ENCODE peak calls at places on chromosome 4, in nine cellular contexts. G is heart left ventricle, L is A549, B is K562, Y is IMR-90, E is body of pancreas, R is gastrocnemius medialis, V is right lobe of liver, W is HCT116. D is an unnamed sample.

GRCh38 chr4:60962286-60962685 is 237.8 kb upstream of the ADGRL3 start:
- ATAC-seq in G (no peak), L (no peak), B (no peak), Y (no peak), E (no peak), R (no peak), V (no peak), W (no peak), D (no peak)

GRCh38 chr4:144565558-144566195 is 80.3 kb upstream of the HHIP start:
- ATAC-seq in G (no peak), L (no peak), B (no peak), Y (peak), E (no peak), R (no peak), V (no peak), W (no peak), D (no peak)

GRCh38 chr4:55311792-55312490 is 34.1 kb upstream of the SRD5A3 start:
- ATAC-seq in G (peak), L (no peak), B (peak), Y (no peak), E (no peak), R (peak), V (peak), W (no peak), D (peak)

GRCh38 chr4:129092636-129093172 is 635 bp downstream of the SCLT1 start:
- ATAC-seq in G (peak), L (no peak), B (peak), Y (no peak), E (no peak), R (no peak), V (no peak), W (no peak), D (no peak)

GRCh38 chr4:118797558-118798142 is 38.3 kb downstream of the SEC24D start:
- ATAC-seq in G (no peak), L (no peak), B (no peak), Y (peak), E (no peak), R (no peak), V (no peak), W (no peak), D (no peak)

GRCh38 chr4:18075823-18076433 is 54.4 kb upstream of the LCORL start:
- ATAC-seq in G (no peak), L (no peak), B (peak), Y (no peak), E (no peak), R (peak), V (peak), W (peak), D (no peak)

GRCh38 chr4:163949976-163950601 is 455.6 kb downstream of the TMA16 start:
- ATAC-seq in G (no peak), L (no peak), B (no peak), Y (no peak), E (no peak), R (no peak), V (no peak), W (no peak), D (no peak)

GRCh38 chr4:53221832-53222480 is 143.9 kb downstream of the SCFD2 start:
- ATAC-seq in G (no peak), L (no peak), B (no peak), Y (no peak), E (no peak), R (no peak), V (no peak), W (no peak), D (no peak)

GRCh38 chr4:52915730-52916129 is 53.6 kb downstream of the RASL11B start:
- ATAC-seq in G (no peak), L (no peak), B (no peak), Y (no peak), E (no peak), R (no peak), V (peak), W (no peak), D (no peak)

GRCh38 chr4:145566086-145566708 is 53.0 kb upstream of the MMAA start:
- ATAC-seq in G (no peak), L (no peak), B (no peak), Y (no peak), E (no peak), R (no peak), V (peak), W (peak), D (no peak)

GRCh38 chr4:181146031-181146430 is 1097.2 kb upstream of the TENM3 start:
- ATAC-seq in G (no peak), L (no peak), B (no peak), Y (no peak), E (no peak), R (no peak), V (no peak), W (no peak), D (no peak)

GRCh38 chr4:26861434-26862186 is 969 bp downstream of the STIM2 start:
- ATAC-seq in G (peak), L (peak), B (peak), Y (peak), E (peak), R (peak), V (peak), W (peak), D (peak)
- TF ChIP-seq POLR2A in G (no peak), L (no peak), B (no peak), Y (no peak), E (peak), R (no peak), V (no peak), W (no peak), D (no peak)

DNA sequence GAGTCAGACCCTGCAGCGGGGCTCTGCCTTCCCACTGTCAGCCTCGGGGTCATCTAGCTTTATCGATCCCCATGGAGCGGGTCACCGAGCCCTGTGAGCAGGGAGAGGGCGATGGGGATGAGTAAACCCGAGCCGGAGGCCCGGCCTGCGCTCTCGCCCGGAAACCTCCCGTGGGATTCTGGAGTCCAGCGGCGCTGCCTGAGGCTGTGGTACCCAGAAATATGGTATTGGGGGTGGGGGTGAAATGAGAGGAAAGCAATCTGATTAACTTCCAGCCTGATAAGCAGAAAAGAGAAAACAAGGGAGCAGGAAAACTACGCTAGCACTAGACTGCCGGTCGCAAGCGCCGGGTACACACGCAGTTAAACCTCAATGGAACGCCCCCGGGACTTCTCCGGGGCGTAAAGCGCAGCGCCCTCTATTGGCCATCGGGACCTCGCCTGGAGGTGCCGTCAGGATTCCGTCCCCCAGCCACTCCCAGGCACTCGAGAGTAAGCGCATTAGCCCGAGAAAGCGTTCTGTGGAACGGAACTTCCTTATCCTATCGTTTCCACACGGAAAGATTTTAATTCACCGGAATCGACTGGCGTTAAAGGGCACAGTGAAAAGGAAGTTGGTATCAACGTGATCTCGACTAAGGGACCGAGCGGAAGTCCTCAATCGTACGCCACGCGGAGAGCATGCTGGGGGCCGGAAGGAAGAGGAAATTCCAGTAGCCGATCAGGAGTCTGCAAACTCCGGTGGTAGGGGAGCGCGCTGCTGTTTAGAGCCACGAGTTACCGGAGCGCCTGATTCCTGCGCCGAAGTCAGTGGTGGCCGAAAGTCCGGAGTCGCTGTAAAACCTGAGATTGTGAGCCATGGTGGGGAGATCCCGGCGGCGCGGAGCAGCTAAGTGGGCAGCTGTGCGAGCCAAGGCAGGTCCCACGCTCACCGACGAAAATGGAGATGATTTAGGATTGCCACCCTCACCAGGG is at the start of gene UTP3:
- ATAC-seq in G (peak), L (peak), B (peak), Y (peak), E (peak), R (peak), V (peak), W (peak), D (peak)
- TF ChIP-seq POLR2A in G (peak), L (peak), B (peak), Y (peak), E (peak), R (peak), V (peak), W (peak), D (peak)

GRCh38 chr4:57231781-57232180 is 121.6 kb upstream of the IGFBP7 start:
- ATAC-seq in G (no peak), L (no peak), B (no peak), Y (no peak), E (no peak), R (no peak), V (no peak), W (no peak), D (no peak)

GRCh38 chr4:57233391-57233790 is 123.2 kb upstream of the IGFBP7 start:
- ATAC-seq in G (no peak), L (no peak), B (no peak), Y (peak), E (peak), R (no peak), V (no peak), W (no peak), D (no peak)

DNA sequence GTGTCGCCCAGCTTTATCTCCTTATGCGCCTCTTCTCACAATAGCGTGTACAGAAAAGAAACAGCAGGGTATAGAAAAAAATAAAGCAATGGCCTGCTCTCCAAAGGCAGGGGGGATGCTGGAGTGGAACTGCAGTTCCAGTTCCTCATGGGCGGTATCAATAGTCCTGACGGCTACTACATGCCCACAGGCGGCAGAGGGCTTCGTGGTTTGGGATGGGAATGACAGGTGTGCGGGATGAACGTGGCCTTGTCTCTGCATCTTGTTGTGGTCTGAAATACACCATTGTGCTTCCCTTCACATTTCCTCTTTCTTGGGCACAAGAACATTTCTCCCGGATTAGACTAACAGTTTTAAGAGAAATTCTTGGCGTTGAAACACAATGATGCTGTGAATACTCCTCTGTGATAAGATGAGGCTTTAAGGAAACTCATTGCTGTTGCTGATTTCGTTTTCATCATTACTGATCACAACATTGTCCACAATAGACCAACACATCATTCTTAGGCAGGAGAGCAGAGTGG is 124.1 kb upstream of the IGFBP7 start:
- ATAC-seq in G (no peak), L (no peak), B (no peak), Y (no peak), E (no peak), R (no peak), V (no peak), W (no peak), D (no peak)
- TF ChIP-seq POLR2A in G (no peak), L (no peak), B (no peak), Y (no peak), E (no peak), R (no peak), V (no peak), W (no peak), D (no peak)

GRCh38 chr4:83010522-83011318 is at the start of gene LIN54:
- ATAC-seq in G (peak), L (peak), B (peak), Y (peak), E (peak), R (peak), V (peak), W (peak), D (peak)
- TF ChIP-seq POLR2A in G (no peak), L (no peak), B (peak), Y (peak), E (peak), R (no peak), V (peak), W (no peak), D (peak)

GRCh38 chr4:77073106-77073858 is 2.5 kb downstream of the CCNI start:
- ATAC-seq in G (no peak), L (no peak), B (peak), Y (peak), E (no peak), R (no peak), V (no peak), W (no peak), D (no peak)
- TF ChIP-seq POLR2A in G (no peak), L (no peak), B (no peak), Y (no peak), E (no peak), R (no peak), V (no peak), W (no peak), D (no peak)

DNA sequence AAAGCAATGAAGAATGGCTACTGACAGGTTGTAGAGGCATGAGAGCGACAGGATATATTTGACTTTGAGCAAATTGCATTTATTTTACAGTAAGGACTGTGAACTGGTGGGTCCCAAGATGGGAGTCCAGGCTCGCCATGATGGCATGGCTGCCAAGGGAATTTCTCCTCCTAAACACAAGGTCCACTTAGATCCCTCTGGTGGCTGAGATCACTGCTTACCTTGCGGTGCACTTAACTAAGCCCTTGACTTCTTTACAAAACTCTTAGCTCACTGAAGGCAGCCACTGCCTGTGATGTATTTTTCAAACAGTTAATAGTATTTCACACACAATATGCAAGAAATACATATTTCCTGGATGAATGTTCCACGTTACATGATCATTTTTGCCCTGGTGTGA is 50.3 kb upstream of the SORBS2 start:
- ATAC-seq in G (no peak), L (no peak), B (no peak), Y (no peak), E (no peak), R (no peak), V (no peak), W (no peak), D (no peak)
- TF ChIP-seq POLR2A in G (no peak), L (no peak), B (no peak), Y (no peak), E (no peak), R (no peak), V (no peak), W (no peak), D (no peak)

GRCh38 chr4:148441986-148442829 is at the start of gene NR3C2:
- ATAC-seq in G (peak), L (peak), B (peak), Y (peak), E (peak), R (peak), V (peak), W (peak), D (peak)
- TF ChIP-seq POLR2A in G (peak), L (peak), B (peak), Y (peak), E (peak), R (peak), V (peak), W (peak), D (peak)

GRCh38 chr4:76830612-76831474 is 67.1 kb downstream of the SOWAHB start:
- ATAC-seq in G (peak), L (peak), B (peak), Y (peak), E (peak), R (peak), V (peak), W (peak), D (peak)
- TF ChIP-seq POLR2A in G (no peak), L (no peak), B (no peak), Y (peak), E (peak), R (no peak), V (peak), W (no peak), D (no peak)

DNA sequence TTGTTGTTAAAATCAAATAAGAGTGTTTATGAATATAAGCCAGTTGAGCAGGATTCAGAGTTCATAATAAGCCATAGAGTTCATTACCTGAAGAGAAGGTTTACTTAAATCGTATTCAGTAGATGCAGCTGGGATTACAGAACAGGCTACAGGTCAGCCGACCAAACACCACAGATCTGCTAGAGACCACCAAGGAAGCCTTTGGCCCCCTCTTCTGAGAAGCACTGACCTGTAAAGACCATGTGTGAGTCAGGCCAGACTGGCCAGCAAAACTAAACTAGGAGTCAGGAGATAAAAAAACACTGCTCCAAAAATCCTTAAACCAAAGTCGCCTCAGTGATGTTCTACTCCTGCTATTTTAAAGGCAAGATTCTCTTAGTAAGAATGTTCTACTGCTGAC is 1125.5 kb downstream of the FAT4 start:
- ATAC-seq in G (no peak), L (no peak), B (no peak), Y (no peak), E (no peak), R (no peak), V (no peak), W (no peak), D (no peak)
- TF ChIP-seq POLR2A in G (no peak), L (no peak), B (no peak), Y (no peak), E (no peak), R (no peak), V (no peak), W (no peak), D (no peak)

DNA sequence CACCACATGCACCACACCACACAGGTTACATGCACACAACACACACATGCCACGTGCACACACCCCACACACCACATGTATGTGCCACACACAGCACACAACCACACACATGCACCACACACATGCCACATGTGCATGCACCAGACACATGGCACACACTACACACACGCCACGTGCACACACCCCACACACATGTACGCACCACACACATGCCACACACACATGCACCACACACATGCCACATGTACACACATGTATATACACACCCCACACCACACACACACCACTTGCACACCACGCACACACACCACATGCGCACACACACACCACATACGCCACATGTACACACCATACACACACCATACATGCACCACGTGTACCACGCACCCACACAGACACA is 19.6 kb upstream of the MSANTD1 start:
- ATAC-seq in G (no peak), L (no peak), B (no peak), Y (no peak), E (no peak), R (no peak), V (no peak), W (no peak), D (no peak)
- TF ChIP-seq POLR2A in G (no peak), L (no peak), B (no peak), Y (no peak), E (no peak), R (no peak), V (no peak), W (no peak), D (no peak)